ENCODE peak calls at places on chromosomes 7 and 10, in seven cellular contexts. One of them, this sample, is unnamed. For H3K4me1, the result is how much of the 10 kb centered on the place peaks cover.

GRCh38 chr10:45376364-45376801 is 2.4 kb downstream of the ALOX5 start:
- DNase-seq in HCT116: no peak
- DNase-seq in adrenal gland: no peak
- DNase-seq in prostate gland: no peak
- DNase-seq in transverse colon: no peak
- DNase-seq in IMR-90: no peak
- DNase-seq in endothelial cell of umbilical vein: no peak
- DNase-seq in this sample: no peak

GRCh38 chr10:114482915-114483314 is 78.6 kb upstream of the AFAP1L2 start:
- DNase-seq in HCT116: no peak
- DNase-seq in adrenal gland: no peak
- DNase-seq in prostate gland: no peak
- DNase-seq in transverse colon: no peak
- DNase-seq in IMR-90: no peak
- DNase-seq in endothelial cell of umbilical vein: no peak
- DNase-seq in this sample: peak

GRCh38 chr10:123988694-123989093 is 97.1 kb upstream of the CPXM2 start:
- DNase-seq in HCT116: no peak
- DNase-seq in adrenal gland: no peak
- DNase-seq in prostate gland: no peak
- DNase-seq in transverse colon: no peak
- DNase-seq in IMR-90: no peak
- DNase-seq in endothelial cell of umbilical vein: no peak
- DNase-seq in this sample: no peak

GRCh38 chr7:124874644-124875163 is 54.9 kb downstream of the POT1 start:
- DNase-seq in HCT116: no peak
- DNase-seq in adrenal gland: no peak
- DNase-seq in prostate gland: no peak
- DNase-seq in transverse colon: no peak
- DNase-seq in IMR-90: no peak
- DNase-seq in endothelial cell of umbilical vein: no peak
- DNase-seq in this sample: no peak

GRCh38 chr10:70139997-70140250 is 6.6 kb downstream of the TYSND1 start:
- DNase-seq in HCT116: no peak
- DNase-seq in adrenal gland: no peak
- DNase-seq in prostate gland: no peak
- DNase-seq in transverse colon: no peak
- DNase-seq in IMR-90: no peak
- DNase-seq in endothelial cell of umbilical vein: no peak
- DNase-seq in this sample: no peak

GRCh38 chr7:3559178-3559765 is 258.2 kb downstream of the SDK1 start:
- DNase-seq in HCT116: no peak
- DNase-seq in adrenal gland: peak
- DNase-seq in prostate gland: peak
- DNase-seq in transverse colon: no peak
- DNase-seq in IMR-90: peak
- DNase-seq in endothelial cell of umbilical vein: peak
- DNase-seq in this sample: no peak

GRCh38 chr10:110784198-110784597 is 87.5 kb upstream of the PDCD4 start:
- DNase-seq in HCT116: no peak
- DNase-seq in adrenal gland: no peak
- DNase-seq in prostate gland: peak
- DNase-seq in transverse colon: no peak
- DNase-seq in IMR-90: no peak
- DNase-seq in endothelial cell of umbilical vein: no peak
- DNase-seq in this sample: no peak

GRCh38 chr7:2894118-2894940 is 50.2 kb upstream of the GNA12 start:
- DNase-seq in HCT116: no peak
- DNase-seq in adrenal gland: no peak
- DNase-seq in prostate gland: no peak
- DNase-seq in transverse colon: peak
- DNase-seq in IMR-90: no peak
- DNase-seq in endothelial cell of umbilical vein: no peak
- DNase-seq in this sample: no peak

GRCh38 chr10:96642973-96643372 is 56.2 kb upstream of the TM9SF3 start:
- DNase-seq in HCT116: peak
- DNase-seq in adrenal gland: peak
- DNase-seq in prostate gland: peak
- DNase-seq in transverse colon: peak
- DNase-seq in IMR-90: peak
- DNase-seq in endothelial cell of umbilical vein: no peak
- DNase-seq in this sample: no peak

GRCh38 chr10:74967850-74968620 is 141.6 kb downstream of the KAT6B start:
- DNase-seq in HCT116: no peak
- DNase-seq in adrenal gland: no peak
- DNase-seq in prostate gland: no peak
- DNase-seq in transverse colon: no peak
- DNase-seq in IMR-90: no peak
- DNase-seq in endothelial cell of umbilical vein: peak
- DNase-seq in this sample: no peak

GRCh38 chr10:7956508-7956907 is 98.0 kb upstream of the GATA3 start:
- DNase-seq in HCT116: no peak
- DNase-seq in adrenal gland: no peak
- DNase-seq in prostate gland: no peak
- DNase-seq in transverse colon: no peak
- DNase-seq in IMR-90: peak
- DNase-seq in endothelial cell of umbilical vein: peak
- DNase-seq in this sample: no peak

GRCh38 chr10:77685494-77685893 is 47.9 kb upstream of the KCNMA1 start:
- DNase-seq in HCT116: no peak
- DNase-seq in adrenal gland: no peak
- DNase-seq in prostate gland: no peak
- DNase-seq in transverse colon: no peak
- DNase-seq in IMR-90: no peak
- DNase-seq in endothelial cell of umbilical vein: no peak
- DNase-seq in this sample: no peak

GRCh38 chr7:26422761-26423160 is 131.1 kb downstream of the SNX10 start:
- DNase-seq in HCT116: no peak
- DNase-seq in adrenal gland: no peak
- DNase-seq in prostate gland: no peak
- DNase-seq in transverse colon: no peak
- DNase-seq in IMR-90: no peak
- DNase-seq in endothelial cell of umbilical vein: no peak
- DNase-seq in this sample: no peak

GRCh38 chr7:24732646-24733413 is 24.4 kb downstream of the GSDME start:
- DNase-seq in HCT116: no peak
- DNase-seq in adrenal gland: no peak
- DNase-seq in prostate gland: no peak
- DNase-seq in transverse colon: no peak
- DNase-seq in IMR-90: peak
- DNase-seq in endothelial cell of umbilical vein: no peak
- DNase-seq in this sample: no peak

GRCh38 chr10:121927361-121927840 is 430 bp downstream of the ATE1 start:
- DNase-seq in HCT116: peak
- DNase-seq in adrenal gland: peak
- DNase-seq in prostate gland: peak
- DNase-seq in transverse colon: peak
- DNase-seq in IMR-90: peak
- DNase-seq in endothelial cell of umbilical vein: no peak
- DNase-seq in this sample: no peak

GRCh38 chr10:16891375-16892313 is 74.4 kb upstream of the RSU1 start:
- DNase-seq in HCT116: peak
- DNase-seq in adrenal gland: peak
- DNase-seq in prostate gland: no peak
- DNase-seq in transverse colon: peak
- DNase-seq in IMR-90: peak
- DNase-seq in endothelial cell of umbilical vein: peak
- DNase-seq in this sample: no peak

GRCh38 chr7:12831024-12831423 is 143.6 kb downstream of the ARL4A start:
- DNase-seq in HCT116: no peak
- DNase-seq in adrenal gland: no peak
- DNase-seq in prostate gland: no peak
- DNase-seq in transverse colon: no peak
- DNase-seq in IMR-90: no peak
- DNase-seq in endothelial cell of umbilical vein: no peak
- DNase-seq in this sample: no peak

GRCh38 chr10:102283488-102283887 is 38.2 kb downstream of the GBF1 start:
- DNase-seq in HCT116: no peak
- DNase-seq in adrenal gland: no peak
- DNase-seq in prostate gland: no peak
- DNase-seq in transverse colon: no peak
- DNase-seq in IMR-90: no peak
- DNase-seq in endothelial cell of umbilical vein: no peak
- DNase-seq in this sample: no peak

GRCh38 chr10:125820705-125821104 is 2.4 kb downstream of the UROS start:
- DNase-seq in HCT116: no peak
- DNase-seq in adrenal gland: no peak
- DNase-seq in prostate gland: no peak
- DNase-seq in transverse colon: no peak
- DNase-seq in IMR-90: no peak
- DNase-seq in endothelial cell of umbilical vein: no peak
- DNase-seq in this sample: no peak

GRCh38 chr10:127228195-127228785 is 31.9 kb upstream of the INSYN2A start:
- DNase-seq in HCT116: no peak
- DNase-seq in adrenal gland: no peak
- DNase-seq in prostate gland: no peak
- DNase-seq in transverse colon: no peak
- DNase-seq in IMR-90: peak
- DNase-seq in endothelial cell of umbilical vein: no peak
- DNase-seq in this sample: no peak

GRCh38 chr7:120695848-120696247 is 162.1 kb downstream of the TSPAN12 start:
- DNase-seq in HCT116: no peak
- DNase-seq in adrenal gland: no peak
- DNase-seq in prostate gland: peak
- DNase-seq in transverse colon: no peak
- DNase-seq in IMR-90: no peak
- DNase-seq in endothelial cell of umbilical vein: no peak
- DNase-seq in this sample: no peak

GRCh38 chr10:117339569-117339968 is 35.7 kb downstream of the PDZD8 start:
- DNase-seq in HCT116: no peak
- DNase-seq in adrenal gland: no peak
- DNase-seq in prostate gland: no peak
- DNase-seq in transverse colon: no peak
- DNase-seq in IMR-90: peak
- DNase-seq in endothelial cell of umbilical vein: no peak
- DNase-seq in this sample: no peak

GRCh38 chr7:149588930-149589329 is 91.3 kb upstream of the ZNF746 start:
- DNase-seq in HCT116: no peak
- DNase-seq in adrenal gland: no peak
- DNase-seq in prostate gland: no peak
- DNase-seq in transverse colon: no peak
- DNase-seq in IMR-90: no peak
- DNase-seq in endothelial cell of umbilical vein: no peak
- DNase-seq in this sample: no peak

GRCh38 chr10:126160571-126160970 is 227.7 kb downstream of the ADAM12 start:
- DNase-seq in HCT116: no peak
- DNase-seq in adrenal gland: no peak
- DNase-seq in prostate gland: no peak
- DNase-seq in transverse colon: no peak
- DNase-seq in IMR-90: no peak
- DNase-seq in endothelial cell of umbilical vein: no peak
- DNase-seq in this sample: no peak

GRCh38 chr7:6623589-6624245 is 8.3 kb downstream of the ZNF853 start:
- DNase-seq in HCT116: no peak
- DNase-seq in adrenal gland: no peak
- DNase-seq in prostate gland: no peak
- DNase-seq in transverse colon: no peak
- DNase-seq in IMR-90: no peak
- DNase-seq in endothelial cell of umbilical vein: no peak
- DNase-seq in this sample: no peak

GRCh38 chr7:28983396-28984190 is 25.5 kb upstream of the TRIL start:
- DNase-seq in HCT116: no peak
- DNase-seq in adrenal gland: no peak
- DNase-seq in prostate gland: no peak
- DNase-seq in transverse colon: no peak
- DNase-seq in IMR-90: no peak
- DNase-seq in endothelial cell of umbilical vein: no peak
- DNase-seq in this sample: no peak
- H3K4me1 ChIP-seq in HCT116: under half
- H3K4me1 ChIP-seq in adrenal gland: under half
- H3K4me1 ChIP-seq in prostate gland: under half
- H3K4me1 ChIP-seq in transverse colon: under half
- H3K4me1 ChIP-seq in IMR-90: under half
- H3K4me1 ChIP-seq in endothelial cell of umbilical vein: under half
- H3K4me1 ChIP-seq in this sample: under half

GRCh38 chr10:13347235-13348156 is 597 bp downstream of the SEPHS1 start:
- DNase-seq in HCT116: peak
- DNase-seq in adrenal gland: peak
- DNase-seq in prostate gland: peak
- DNase-seq in transverse colon: peak
- DNase-seq in IMR-90: peak
- DNase-seq in endothelial cell of umbilical vein: peak
- DNase-seq in this sample: peak
- TF ChIP-seq POLR2A in HCT116: no peak
- TF ChIP-seq POLR2A in adrenal gland: peak
- TF ChIP-seq POLR2A in prostate gland: no peak
- TF ChIP-seq POLR2A in transverse colon: no peak
- TF ChIP-seq POLR2A in IMR-90: no peak
- TF ChIP-seq POLR2A in endothelial cell of umbilical vein: peak
- TF ChIP-seq POLR2A in this sample: no peak

GRCh38 chr7:29807179-29807841 is 1.0 kb downstream of the WIPF3 start:
- DNase-seq in HCT116: peak
- DNase-seq in adrenal gland: peak
- DNase-seq in prostate gland: no peak
- DNase-seq in transverse colon: peak
- DNase-seq in IMR-90: no peak
- DNase-seq in endothelial cell of umbilical vein: no peak
- DNase-seq in this sample: no peak
- H3K27ac ChIP-seq in HCT116: peak
- H3K27ac ChIP-seq in adrenal gland: peak
- H3K27ac ChIP-seq in prostate gland: peak
- H3K27ac ChIP-seq in transverse colon: peak
- H3K27ac ChIP-seq in IMR-90: no peak
- H3K27ac ChIP-seq in endothelial cell of umbilical vein: no peak
- H3K27ac ChIP-seq in this sample: peak

GRCh38 chr10:12702215-12702614 is 299.3 kb downstream of the CCDC3 start:
- DNase-seq in HCT116: no peak
- DNase-seq in adrenal gland: no peak
- DNase-seq in prostate gland: no peak
- DNase-seq in transverse colon: no peak
- DNase-seq in IMR-90: no peak
- DNase-seq in endothelial cell of umbilical vein: no peak
- DNase-seq in this sample: no peak

GRCh38 chr10:12704488-12704887 is 297.0 kb downstream of the CCDC3 start:
- DNase-seq in HCT116: no peak
- DNase-seq in adrenal gland: no peak
- DNase-seq in prostate gland: no peak
- DNase-seq in transverse colon: no peak
- DNase-seq in IMR-90: no peak
- DNase-seq in endothelial cell of umbilical vein: no peak
- DNase-seq in this sample: no peak

GRCh38 chr10:12701696-12702095 is 299.8 kb downstream of the CCDC3 start:
- DNase-seq in HCT116: no peak
- DNase-seq in adrenal gland: no peak
- DNase-seq in prostate gland: no peak
- DNase-seq in transverse colon: no peak
- DNase-seq in IMR-90: peak
- DNase-seq in endothelial cell of umbilical vein: peak
- DNase-seq in this sample: no peak

GRCh38 chr10:12703813-12704212 is 297.7 kb downstream of the CCDC3 start:
- DNase-seq in HCT116: no peak
- DNase-seq in adrenal gland: no peak
- DNase-seq in prostate gland: no peak
- DNase-seq in transverse colon: no peak
- DNase-seq in IMR-90: peak
- DNase-seq in endothelial cell of umbilical vein: peak
- DNase-seq in this sample: no peak

DNA sequence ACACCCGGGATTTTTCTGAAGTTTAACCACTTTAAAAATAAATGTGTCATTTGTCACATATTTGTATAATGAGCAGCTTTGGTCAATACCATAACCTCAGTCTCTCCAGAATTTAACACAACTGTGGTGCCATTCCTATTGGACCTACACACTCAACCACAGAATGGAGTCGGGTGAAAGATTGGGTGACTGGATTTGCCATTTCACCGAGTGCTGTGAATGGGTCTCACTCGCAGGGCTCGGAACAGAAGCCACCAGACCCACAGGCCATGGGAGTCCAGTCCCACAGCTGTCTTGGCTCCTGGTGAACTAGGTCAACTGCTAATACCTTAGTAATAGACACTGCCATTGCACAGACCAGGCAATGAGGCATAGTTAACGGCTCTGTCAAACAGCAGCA is 298.4 kb downstream of the CCDC3 start:
- DNase-seq in HCT116: no peak
- DNase-seq in adrenal gland: no peak
- DNase-seq in prostate gland: no peak
- DNase-seq in transverse colon: no peak
- DNase-seq in IMR-90: no peak
- DNase-seq in endothelial cell of umbilical vein: no peak
- DNase-seq in this sample: no peak
- H3K4me1 ChIP-seq in HCT116: half or more
- H3K4me1 ChIP-seq in adrenal gland: under half
- H3K4me1 ChIP-seq in prostate gland: under half
- H3K4me1 ChIP-seq in transverse colon: under half
- H3K4me1 ChIP-seq in IMR-90: under half
- H3K4me1 ChIP-seq in endothelial cell of umbilical vein: under half
- H3K4me1 ChIP-seq in this sample: under half